ENCODE peak calls at places on chromosomes 3 and 15, in eight cellular contexts. U, O, K, C, X, W, D and N are unnamed samples.

GRCh38 chr15:95129589-95129988 is 898.2 kb downstream of the MCTP2 start:
- DNase-seq in U (no peak), O (peak; percentile 67), K (peak; percentile 46), C (no peak), X (no peak), W (peak; percentile 9), D (no peak), N (no peak)

GRCh38 chr15:80985976-80986375 is 3.6 kb downstream of the MESD start:
- DNase-seq in U (no peak), O (no peak), K (no peak), C (no peak), X (no peak), W (no peak), D (no peak), N (no peak)

GRCh38 chr3:121809249-121809648 is 25.6 kb downstream of the IQCB1 start:
- DNase-seq in U (no peak), O (no peak), K (no peak), C (no peak), X (no peak), W (no peak), D (no peak), N (no peak)

GRCh38 chr3:122748347-122748746 is 45.3 kb downstream of the HSPBAP1 start:
- DNase-seq in U (no peak), O (no peak), K (no peak), C (no peak), X (no peak), W (no peak), D (no peak), N (no peak)

GRCh38 chr3:140008693-140008980 is 73.7 kb downstream of the CLSTN2 start:
- DNase-seq in U (no peak), O (no peak), K (no peak), C (no peak), X (no peak), W (no peak), D (no peak), N (no peak)

GRCh38 chr3:4776980-4777581 is 202.2 kb upstream of the BHLHE40 start:
- DNase-seq in U (no peak), O (no peak), K (no peak), C (no peak), X (no peak), W (peak; percentile 48), D (no peak), N (no peak)

GRCh38 chr3:48398701-48399386 is 26.8 kb downstream of the FBXW12 start:
- DNase-seq in U (no peak), O (no peak), K (no peak), C (no peak), X (no peak), W (no peak), D (no peak), N (no peak)

GRCh38 chr3:143731776-143732175 is 116.5 kb downstream of the SLC9A9 start:
- DNase-seq in U (no peak), O (peak; percentile 0), K (no peak), C (no peak), X (no peak), W (no peak), D (no peak), N (no peak)

GRCh38 chr3:51386852-51387229 is 1.8 kb downstream of the MANF start:
- DNase-seq in U (peak; percentile 53), O (no peak), K (no peak), C (no peak), X (no peak), W (no peak), D (no peak), N (no peak)

GRCh38 chr3:40598962-40599361 is 74.2 kb downstream of the ZNF621 start:
- DNase-seq in U (no peak), O (no peak), K (no peak), C (no peak), X (no peak), W (no peak), D (no peak), N (no peak)

GRCh38 chr3:24595801-24596200 is 101.2 kb upstream of the THRB start:
- DNase-seq in U (no peak), O (no peak), K (peak; percentile 2), C (no peak), X (no peak), W (no peak), D (no peak), N (no peak)

GRCh38 chr3:113021471-113021870 is 30.7 kb downstream of the GTPBP8 start:
- DNase-seq in U (no peak), O (no peak), K (no peak), C (no peak), X (no peak), W (no peak), D (no peak), N (no peak)

GRCh38 chr3:43790476-43790875 is 99.7 kb downstream of the ABHD5 start:
- DNase-seq in U (no peak), O (no peak), K (no peak), C (no peak), X (no peak), W (no peak), D (no peak), N (no peak)

GRCh38 chr15:65306551-65306950 is 2.1 kb downstream of the RNU5B-1 start:
- DNase-seq in U (no peak), O (no peak), K (no peak), C (no peak), X (no peak), W (no peak), D (no peak), N (no peak)

GRCh38 chr3:69888040-69888945 is 111.2 kb upstream of the SAMMSON start:
- DNase-seq in U (no peak), O (no peak), K (no peak), C (no peak), X (no peak), W (no peak), D (no peak), N (no peak)

GRCh38 chr3:172918165-172918564 is 167.6 kb downstream of the ECT2 start:
- DNase-seq in U (no peak), O (peak; percentile 25), K (no peak), C (no peak), X (no peak), W (no peak), D (no peak), N (no peak)

GRCh38 chr3:173584093-173584833 is 186.7 kb downstream of the NLGN1 start:
- DNase-seq in U (no peak), O (peak; percentile 44), K (no peak), C (no peak), X (no peak), W (no peak), D (peak; percentile 77), N (no peak)

GRCh38 chr15:25846377-25846776 is 16.8 kb downstream of the ATP10A start:
- DNase-seq in U (no peak), O (no peak), K (no peak), C (no peak), X (no peak), W (no peak), D (no peak), N (no peak)

GRCh38 chr3:8658326-8659212 is 14.0 kb upstream of the SSUH2 start:
- DNase-seq in U (peak; percentile 74), O (peak; percentile 21), K (no peak), C (no peak), X (peak; percentile 75), W (peak; percentile 57), D (no peak), N (no peak)

GRCh38 chr3:129827765-129828164 is 65.7 kb downstream of the TMCC1 start:
- DNase-seq in U (no peak), O (no peak), K (no peak), C (no peak), X (no peak), W (peak; percentile 32), D (peak; percentile 11), N (no peak)

GRCh38 chr3:112175037-112175436 is 42.0 kb upstream of the GCSAM start:
- DNase-seq in U (no peak), O (no peak), K (no peak), C (no peak), X (no peak), W (no peak), D (no peak), N (no peak)

GRCh38 chr15:23384371-23384770 is 29.8 kb downstream of the GOLGA8S start:
- DNase-seq in U (no peak), O (no peak), K (no peak), C (no peak), X (no peak), W (no peak), D (no peak), N (no peak)

GRCh38 chr15:23387791-23388190 is 33.2 kb downstream of the GOLGA8S start:
- DNase-seq in U (peak; percentile 50), O (no peak), K (no peak), C (no peak), X (no peak), W (no peak), D (no peak), N (no peak)

GRCh38 chr15:23385886-23386430 is 31.4 kb downstream of the GOLGA8S start:
- DNase-seq in U (peak; percentile 40), O (no peak), K (no peak), C (no peak), X (no peak), W (peak; percentile 25), D (no peak), N (no peak)
- H3K27ac ChIP-seq in U (no peak overlapping the region), O (no peak overlapping the region), K (no peak overlapping the region), C (no peak overlapping the region), X (no peak overlapping the region), W (no peak overlapping the region), D (no peak overlapping the region), N (no peak overlapping the region)

GRCh38 chr15:49946681-49947080 is 172.4 kb downstream of the ATP8B4 start:
- DNase-seq in U (no peak), O (no peak), K (no peak), C (no peak), X (no peak), W (no peak), D (no peak), N (no peak)
- H3K27ac ChIP-seq in U (no peak overlapping the region), O (no peak overlapping the region), K (no peak overlapping the region), C (no peak overlapping the region), X (no peak overlapping the region), W (no peak overlapping the region), D (no peak overlapping the region), N (no peak overlapping the region)

DNA sequence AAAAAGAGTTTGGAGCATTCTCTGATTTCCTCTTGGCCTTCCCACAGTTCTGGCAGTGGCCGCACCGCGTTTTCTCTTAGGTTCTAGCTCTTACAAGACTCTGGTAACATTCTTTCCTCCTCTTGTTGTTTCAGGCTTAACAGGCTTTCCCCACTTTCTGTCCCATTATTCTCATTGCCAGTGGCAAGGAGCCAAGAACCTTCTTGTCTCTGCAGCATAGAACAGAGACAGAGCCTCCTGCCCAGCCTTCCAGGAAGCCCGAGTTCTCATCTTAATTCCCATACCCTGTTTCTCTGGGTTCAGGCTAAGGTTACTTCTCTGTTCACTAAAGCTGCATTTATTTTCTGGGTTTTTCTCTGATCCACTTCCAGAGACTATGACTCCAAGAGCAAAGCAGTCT is 61.1 kb downstream of the DUT start:
- DNase-seq in U (peak; percentile 82), O (no peak), K (no peak), C (no peak), X (peak; percentile 73), W (no peak), D (no peak), N (no peak)
- H3K27ac ChIP-seq in U (peak overlapping the region; percentile 73), O (no peak overlapping the region), K (no peak overlapping the region), C (no peak overlapping the region), X (peak overlapping the region; percentile 3), W (peak overlapping the region; percentile 21), D (no peak overlapping the region), N (no peak overlapping the region)

DNA sequence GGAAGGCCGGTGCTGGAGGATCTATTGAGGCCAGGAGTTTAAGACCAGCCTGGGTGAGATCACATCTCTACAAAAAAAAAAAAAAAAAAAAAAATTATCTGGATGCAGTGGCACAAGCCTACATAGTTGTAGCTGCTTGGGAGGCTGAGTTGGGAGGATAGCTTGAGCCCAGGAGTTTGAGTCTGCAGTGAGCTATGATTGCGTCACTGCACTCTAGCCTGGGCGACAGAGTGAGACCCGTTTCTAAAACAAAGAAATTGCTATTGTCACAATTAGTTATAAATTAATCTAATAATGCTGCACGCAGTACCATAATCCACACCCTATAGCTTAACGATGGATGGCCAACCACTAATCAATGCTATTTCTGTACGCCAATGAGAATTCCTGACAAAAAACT is 10.7 kb downstream of the FLNB start:
- DNase-seq in U (no peak), O (no peak), K (no peak), C (no peak), X (no peak), W (no peak), D (no peak), N (no peak)
- H3K27ac ChIP-seq in U (no peak overlapping the region), O (no peak overlapping the region), K (no peak overlapping the region), C (no peak overlapping the region), X (no peak overlapping the region), W (peak overlapping the region; percentile 92), D (peak overlapping the region; percentile 99), N (no peak overlapping the region)